ENCODE peak calls at places on chromosomes 4 and X, in four cellular contexts. One of them, this sample, is unnamed.

GRCh38 chr4:118755438-118756226 is 70.4 kb downstream of the METTL14 start:
- DNase-seq in fibroblast of lung: no peak
- DNase-seq in psoas muscle: no peak
- DNase-seq in spleen: no peak
- DNase-seq in this sample: no peak

GRCh38 chrX:108537005-108537404 is 97.4 kb downstream of the COL4A5 start:
- DNase-seq in fibroblast of lung: peak; percentile 54
- DNase-seq in psoas muscle: no peak
- DNase-seq in spleen: no peak
- DNase-seq in this sample: peak; percentile 35

GRCh38 chrX:68647156-68647957 is at the start of gene STARD8:
- DNase-seq in fibroblast of lung: peak; percentile 40
- DNase-seq in psoas muscle: no peak
- DNase-seq in spleen: no peak
- DNase-seq in this sample: no peak

GRCh38 chr4:10164877-10165283 is 48.3 kb upstream of the WDR1 start:
- DNase-seq in fibroblast of lung: peak; percentile 38
- DNase-seq in psoas muscle: peak; percentile 19
- DNase-seq in spleen: no peak
- DNase-seq in this sample: no peak

GRCh38 chr4:42420120-42420519 is 22.8 kb downstream of the SHISA3 start:
- DNase-seq in fibroblast of lung: no peak
- DNase-seq in psoas muscle: no peak
- DNase-seq in spleen: no peak
- DNase-seq in this sample: no peak

GRCh38 chr4:93983133-93983532 is 154.6 kb downstream of the ATOH1 start:
- DNase-seq in fibroblast of lung: no peak
- DNase-seq in psoas muscle: no peak
- DNase-seq in spleen: no peak
- DNase-seq in this sample: no peak

GRCh38 chrX:120485562-120486520 is 16.7 kb upstream of the LAMP2 start:
- DNase-seq in fibroblast of lung: peak; percentile 90
- DNase-seq in psoas muscle: peak; percentile 72
- DNase-seq in spleen: peak; percentile 89
- DNase-seq in this sample: peak; percentile 69

GRCh38 chr4:123600426-123600825 is 203.8 kb downstream of the SPRY1 start:
- DNase-seq in fibroblast of lung: no peak
- DNase-seq in psoas muscle: no peak
- DNase-seq in spleen: no peak
- DNase-seq in this sample: no peak

GRCh38 chr4:84727491-84727890 is 144.6 kb downstream of the CDS1 start:
- DNase-seq in fibroblast of lung: no peak
- DNase-seq in psoas muscle: no peak
- DNase-seq in spleen: no peak
- DNase-seq in this sample: no peak

GRCh38 chr4:111537861-111538260 is 607.4 kb upstream of the FAM241A start:
- DNase-seq in fibroblast of lung: no peak
- DNase-seq in psoas muscle: no peak
- DNase-seq in spleen: no peak
- DNase-seq in this sample: no peak

GRCh38 chrX:20712811-20713210 is 446.1 kb upstream of the RPS6KA3 start:
- DNase-seq in fibroblast of lung: no peak
- DNase-seq in psoas muscle: no peak
- DNase-seq in spleen: no peak
- DNase-seq in this sample: no peak

GRCh38 chr4:38663021-38663800 is 788 bp upstream of the KLF3 start:
- DNase-seq in fibroblast of lung: peak; percentile 87
- DNase-seq in psoas muscle: no peak
- DNase-seq in spleen: no peak
- DNase-seq in this sample: no peak

DNA sequence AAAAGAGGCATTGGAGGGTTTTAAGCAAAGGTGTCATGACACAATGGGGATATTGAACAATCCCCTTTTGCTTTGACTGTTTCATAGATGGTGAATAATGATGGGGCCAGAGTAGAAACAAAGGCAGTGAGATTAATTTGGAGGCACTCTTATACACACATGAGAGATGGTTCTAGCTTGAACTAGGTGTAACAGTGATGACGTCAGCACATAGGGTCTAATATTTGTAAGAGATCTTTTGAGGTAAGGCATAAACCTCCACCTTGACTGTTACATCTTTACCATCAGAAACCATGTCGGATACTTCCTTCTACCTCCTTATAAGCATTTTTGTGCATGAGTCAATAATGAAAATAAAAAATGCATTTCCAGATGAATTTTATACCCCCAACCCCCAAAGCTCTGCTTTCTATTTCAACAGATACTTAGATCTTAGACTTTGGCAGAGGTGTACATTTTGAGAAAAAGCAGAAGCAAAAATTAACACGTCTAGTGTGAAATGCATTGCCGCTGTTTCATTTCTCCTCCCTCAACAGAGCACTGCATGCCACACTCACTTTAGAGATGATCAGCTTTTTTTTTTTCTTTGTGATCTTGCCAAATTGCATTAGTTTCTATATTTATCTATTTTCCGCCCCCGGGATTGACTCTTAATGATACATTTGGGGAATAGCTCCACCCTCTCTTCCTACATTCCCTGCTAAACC is 87.2 kb downstream of the HS3ST1 start:
- DNase-seq in fibroblast of lung: no peak
- DNase-seq in psoas muscle: no peak
- DNase-seq in spleen: no peak
- DNase-seq in this sample: no peak
- H3K4me1 ChIP-seq in fibroblast of lung: no peaks in the 10 kb centered on the region
- H3K4me1 ChIP-seq in psoas muscle: no peaks in the 10 kb centered on the region
- H3K4me1 ChIP-seq in spleen: peaks cover 12% of the 10 kb centered on the region
- H3K4me1 ChIP-seq in this sample: no peaks in the 10 kb centered on the region

GRCh38 chr4:121784975-121785374 is 16.1 kb upstream of the EXOSC9 start:
- DNase-seq in fibroblast of lung: peak; percentile 89
- DNase-seq in psoas muscle: no peak
- DNase-seq in spleen: no peak
- DNase-seq in this sample: peak; percentile 5
- H3K4me1 ChIP-seq in fibroblast of lung: peaks cover 14% of the 10 kb centered on the region
- H3K4me1 ChIP-seq in psoas muscle: no peaks in the 10 kb centered on the region
- H3K4me1 ChIP-seq in spleen: no peaks in the 10 kb centered on the region
- H3K4me1 ChIP-seq in this sample: no peaks in the 10 kb centered on the region

GRCh38 chr4:6229095-6229494 is 28.7 kb upstream of the JAKMIP1 start:
- DNase-seq in fibroblast of lung: no peak
- DNase-seq in psoas muscle: no peak
- DNase-seq in spleen: no peak
- DNase-seq in this sample: no peak
- H3K4me1 ChIP-seq in fibroblast of lung: no peaks in the 10 kb centered on the region
- H3K4me1 ChIP-seq in psoas muscle: no peaks in the 10 kb centered on the region
- H3K4me1 ChIP-seq in spleen: no peaks in the 10 kb centered on the region
- H3K4me1 ChIP-seq in this sample: no peaks in the 10 kb centered on the region

GRCh38 chr4:3784469-3785291 is 18.5 kb downstream of the ADRA2C start:
- DNase-seq in fibroblast of lung: no peak
- DNase-seq in psoas muscle: no peak
- DNase-seq in spleen: no peak
- DNase-seq in this sample: no peak
- H3K4me1 ChIP-seq in fibroblast of lung: no peaks in the 10 kb centered on the region
- H3K4me1 ChIP-seq in psoas muscle: no peaks in the 10 kb centered on the region
- H3K4me1 ChIP-seq in spleen: no peaks in the 10 kb centered on the region
- H3K4me1 ChIP-seq in this sample: no peaks in the 10 kb centered on the region

GRCh38 chr4:7894677-7895181 is 44.9 kb downstream of the AFAP1 start:
- DNase-seq in fibroblast of lung: no peak
- DNase-seq in psoas muscle: no peak
- DNase-seq in spleen: no peak
- DNase-seq in this sample: no peak
- H3K4me1 ChIP-seq in fibroblast of lung: peaks cover 23% of the 10 kb centered on the region
- H3K4me1 ChIP-seq in psoas muscle: no peaks in the 10 kb centered on the region
- H3K4me1 ChIP-seq in spleen: no peaks in the 10 kb centered on the region
- H3K4me1 ChIP-seq in this sample: peaks cover 32% of the 10 kb centered on the region

GRCh38 chr4:159162576-159162975 is 59.7 kb downstream of the RAPGEF2 start:
- DNase-seq in fibroblast of lung: no peak
- DNase-seq in psoas muscle: no peak
- DNase-seq in spleen: no peak
- DNase-seq in this sample: no peak
- H3K4me1 ChIP-seq in fibroblast of lung: no peaks in the 10 kb centered on the region
- H3K4me1 ChIP-seq in psoas muscle: peaks cover 46% of the 10 kb centered on the region
- H3K4me1 ChIP-seq in spleen: peaks cover 3% of the 10 kb centered on the region
- H3K4me1 ChIP-seq in this sample: no peaks in the 10 kb centered on the region

GRCh38 chrX:40172980-40173661 is 75.4 kb upstream of the BCOR start:
- DNase-seq in fibroblast of lung: no peak
- DNase-seq in psoas muscle: no peak
- DNase-seq in spleen: no peak
- DNase-seq in this sample: no peak
- H3K4me1 ChIP-seq in fibroblast of lung: no peaks in the 10 kb centered on the region
- H3K4me1 ChIP-seq in psoas muscle: peaks cover 17% of the 10 kb centered on the region
- H3K4me1 ChIP-seq in spleen: peaks cover 56% of the 10 kb centered on the region
- H3K4me1 ChIP-seq in this sample: peaks cover 22% of the 10 kb centered on the region

GRCh38 chrX:41720125-41720780 is 3.7 kb upstream of the GPR82 start:
- DNase-seq in fibroblast of lung: no peak
- DNase-seq in psoas muscle: no peak
- DNase-seq in spleen: peak; percentile 86
- DNase-seq in this sample: no peak
- H3K4me1 ChIP-seq in fibroblast of lung: no peaks in the 10 kb centered on the region
- H3K4me1 ChIP-seq in psoas muscle: no peaks in the 10 kb centered on the region
- H3K4me1 ChIP-seq in spleen: peaks cover 43% of the 10 kb centered on the region
- H3K4me1 ChIP-seq in this sample: no peaks in the 10 kb centered on the region

GRCh38 chrX:154064637-154065435 is 32.7 kb downstream of the MECP2 start:
- DNase-seq in fibroblast of lung: no peak
- DNase-seq in psoas muscle: no peak
- DNase-seq in spleen: no peak
- DNase-seq in this sample: no peak

GRCh38 chrX:154059729-154060245 is 37.7 kb downstream of the MECP2 start:
- DNase-seq in fibroblast of lung: no peak
- DNase-seq in psoas muscle: no peak
- DNase-seq in spleen: no peak
- DNase-seq in this sample: no peak

GRCh38 chrX:154061801-154062200 is 35.7 kb downstream of the MECP2 start:
- DNase-seq in fibroblast of lung: no peak
- DNase-seq in psoas muscle: no peak
- DNase-seq in spleen: no peak
- DNase-seq in this sample: no peak

GRCh38 chrX:154059231-154059630 is 38.3 kb downstream of the MECP2 start:
- DNase-seq in fibroblast of lung: no peak
- DNase-seq in psoas muscle: no peak
- DNase-seq in spleen: no peak
- DNase-seq in this sample: no peak

GRCh38 chrX:154063234-154063633 is 34.3 kb downstream of the MECP2 start:
- DNase-seq in fibroblast of lung: no peak
- DNase-seq in psoas muscle: no peak
- DNase-seq in spleen: no peak
- DNase-seq in this sample: no peak
- H3K4me1 ChIP-seq in fibroblast of lung: no peaks in the 10 kb centered on the region
- H3K4me1 ChIP-seq in psoas muscle: peaks cover 22% of the 10 kb centered on the region
- H3K4me1 ChIP-seq in spleen: peaks cover 46% of the 10 kb centered on the region
- H3K4me1 ChIP-seq in this sample: peaks cover 30% of the 10 kb centered on the region